ENCODE peak calls at places on chromosome 15, in eight cellular contexts. X is GM23248; O is CD8-positive, alpha-beta memory T cell; Q is tibial artery; G is NB4; A is fibroblast of villous mesenchyme; N is skeletal muscle cell; R is adipocyte. I is an unnamed sample.

GRCh38 chr15:70923311-70924080 is 30.9 kb downstream of the LRRC49 start:
- DNase-seq in X (no peak), O (no peak), Q (no peak), G (no peak), A (peak; percentile 15), N (no peak), R (peak; percentile 38), I (peak; percentile 57)

GRCh38 chr15:79418693-79419279 is 13.3 kb upstream of the MINAR1 start:
- DNase-seq in X (no peak), O (no peak), Q (no peak), G (no peak), A (no peak), N (no peak), R (no peak), I (no peak)

GRCh38 chr15:68791431-68792283 is 29.0 kb downstream of the ANP32A start:
- DNase-seq in X (no peak), O (peak; percentile 34), Q (no peak), G (no peak), A (no peak), N (no peak), R (no peak), I (no peak)

GRCh38 chr15:68561146-68561545 is 17.6 kb upstream of the CORO2B start:
- DNase-seq in X (no peak), O (no peak), Q (peak; percentile 46), G (no peak), A (no peak), N (no peak), R (no peak), I (no peak)

GRCh38 chr15:35519536-35520149 is 26.3 kb downstream of the DPH6 start:
- DNase-seq in X (peak; percentile 71), O (no peak), Q (no peak), G (peak; percentile 52), A (peak; percentile 73), N (no peak), R (peak; percentile 87), I (peak; percentile 74)

GRCh38 chr15:51332211-51333147 is 5.9 kb downstream of the CYP19A1 start:
- DNase-seq in X (peak; percentile 78), O (no peak), Q (peak; percentile 52), G (peak; percentile 54), A (no peak), N (no peak), R (peak; percentile 8), I (peak; percentile 68)

GRCh38 chr15:31160740-31161495 is 59.4 kb upstream of the TRPM1 start:
- DNase-seq in X (no peak), O (no peak), Q (no peak), G (no peak), A (no peak), N (no peak), R (no peak), I (no peak)

GRCh38 chr15:92839696-92840095 is 60.4 kb upstream of the CHD2 start:
- DNase-seq in X (no peak), O (no peak), Q (no peak), G (no peak), A (no peak), N (no peak), R (no peak), I (no peak)

GRCh38 chr15:56715220-56715619 is 18.1 kb downstream of the ZNF280D start:
- DNase-seq in X (no peak), O (no peak), Q (no peak), G (no peak), A (peak; percentile 63), N (no peak), R (no peak), I (no peak)

GRCh38 chr15:66706225-66706732 is 4.2 kb downstream of the SMAD6 start:
- DNase-seq in X (peak; percentile 59), O (no peak), Q (peak; percentile 72), G (no peak), A (no peak), N (no peak), R (no peak), I (no peak)

GRCh38 chr15:66708389-66708788 is 6.4 kb downstream of the SMAD6 start:
- DNase-seq in X (no peak), O (no peak), Q (no peak), G (no peak), A (no peak), N (no peak), R (no peak), I (no peak)

GRCh38 chr15:66705277-66705927 is 3.4 kb downstream of the SMAD6 start:
- DNase-seq in X (no peak), O (no peak), Q (no peak), G (no peak), A (no peak), N (no peak), R (no peak), I (no peak)

GRCh38 chr15:66706840-66707239 is 4.8 kb downstream of the SMAD6 start:
- DNase-seq in X (no peak), O (no peak), Q (no peak), G (no peak), A (no peak), N (no peak), R (no peak), I (no peak)

DNA sequence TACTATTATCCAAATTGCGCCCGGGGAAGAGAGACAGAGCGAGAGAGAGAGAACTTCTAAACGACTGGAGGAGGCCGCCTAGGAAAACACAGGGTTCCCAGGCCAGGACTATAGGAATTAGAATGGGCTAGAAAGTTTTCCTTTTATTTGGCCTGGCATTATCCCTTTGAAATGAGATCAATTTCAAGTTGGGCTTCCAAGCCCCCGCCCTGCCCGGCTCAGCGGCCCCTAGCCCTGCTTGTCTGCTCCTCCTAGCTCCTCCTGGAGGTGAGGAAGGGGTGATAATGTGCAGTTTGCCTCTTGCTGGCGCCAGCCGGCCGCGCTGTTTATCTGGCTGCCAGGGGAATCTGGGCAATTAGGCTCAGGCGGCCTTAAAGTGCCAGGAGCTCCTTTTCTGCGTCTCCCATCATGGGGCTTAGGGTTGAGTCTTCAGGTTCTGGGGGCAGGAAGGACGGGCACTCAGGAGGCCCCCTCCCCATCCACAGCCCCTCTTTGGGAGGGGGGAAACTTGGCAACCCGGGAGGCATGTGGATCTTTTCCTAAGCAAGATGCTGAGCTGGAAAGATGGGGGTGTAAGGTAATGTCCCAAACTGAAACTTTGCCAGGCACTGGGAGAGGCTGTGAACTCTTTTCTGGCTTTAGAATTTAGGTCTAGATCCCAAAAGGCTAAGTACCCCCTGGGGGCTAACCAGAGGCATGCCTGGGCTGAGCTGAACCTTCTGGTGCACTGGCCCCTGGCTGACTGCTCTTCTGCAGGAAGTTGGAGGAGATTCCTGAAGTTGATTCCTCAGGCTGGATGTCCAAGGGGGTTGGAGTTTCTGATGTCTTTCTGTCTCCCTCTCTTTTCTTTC is 5.5 kb downstream of the SMAD6 start:
- DNase-seq in X (peak; percentile 78), O (no peak), Q (peak; percentile 81), G (no peak), A (peak; percentile 61), N (no peak), R (peak; percentile 67), I (peak; percentile 79)
- H3K4me3 ChIP-seq in X (peak overlapping the region; percentile 81), O (no peak overlapping the region), Q (peak overlapping the region; percentile 78), G (no peak overlapping the region), A (no peak overlapping the region), N (no peak overlapping the region), R (peak overlapping the region; percentile 92), I (peak overlapping the region; percentile 78)

GRCh38 chr15:42498212-42499038 is 3.0 kb downstream of the SNAP23 start:
- DNase-seq in X (no peak), O (no peak), Q (no peak), G (no peak), A (no peak), N (no peak), R (no peak), I (no peak)

GRCh38 chr15:42493694-42494093 is 1.7 kb upstream of the SNAP23 start:
- DNase-seq in X (no peak), O (no peak), Q (no peak), G (peak; percentile 40), A (no peak), N (no peak), R (no peak), I (no peak)

GRCh38 chr15:42494998-42495360 is 455 bp upstream of the SNAP23 start:
- DNase-seq in X (peak; percentile 90), O (no peak), Q (no peak), G (no peak), A (peak; percentile 84), N (peak; percentile 27), R (peak; percentile 85), I (peak; percentile 86)

GRCh38 chr15:42491540-42492225 is 742 bp upstream of the ZNF106 start:
- DNase-seq in X (peak; percentile 56), O (no peak), Q (no peak), G (no peak), A (peak; percentile 55), N (no peak), R (peak; percentile 45), I (peak; percentile 63)

DNA sequence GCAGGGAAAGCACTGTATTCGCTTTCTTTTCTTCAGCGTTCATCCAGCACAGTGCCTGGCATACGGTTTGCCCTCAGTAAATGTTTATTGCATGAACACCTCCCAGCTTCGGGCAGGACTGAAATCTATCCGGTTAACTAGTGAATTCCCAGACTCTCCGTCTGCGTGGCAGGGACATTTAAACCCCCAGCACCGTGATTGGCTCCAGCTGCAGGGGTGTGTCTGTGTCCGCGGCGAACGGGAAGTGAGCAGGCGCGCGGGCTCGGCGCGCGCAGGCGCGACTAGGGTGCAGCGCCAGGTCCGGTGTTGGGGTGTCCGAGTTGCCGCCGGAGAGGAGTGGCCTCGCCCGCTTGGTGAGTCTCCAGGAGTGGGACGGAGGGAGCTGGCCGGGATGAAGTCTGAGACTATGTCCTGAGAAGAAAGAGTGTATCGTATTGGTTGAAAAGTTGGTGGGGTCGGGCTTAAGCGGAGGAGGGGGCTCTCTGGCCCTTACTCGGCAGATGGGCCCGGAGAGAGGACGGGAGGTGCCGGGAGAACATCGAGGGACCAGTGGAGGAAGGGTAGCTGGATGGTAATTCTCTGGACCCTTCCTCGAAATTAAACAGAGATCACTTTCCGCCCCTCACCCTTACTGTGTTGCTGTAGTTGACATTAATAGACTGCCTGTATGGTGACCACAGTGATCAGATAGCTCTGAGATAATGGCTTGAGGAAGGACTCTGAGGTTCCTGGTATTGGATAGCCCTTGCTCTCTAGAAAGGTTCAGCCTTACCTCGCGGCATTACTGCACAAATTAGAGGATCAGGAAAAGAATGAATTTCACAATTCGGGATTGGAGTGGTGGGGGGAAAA is at the start of gene SNAP23:
- DNase-seq in X (peak; percentile 98), O (peak; percentile 77), Q (peak; percentile 97), G (peak; percentile 93), A (peak; percentile 98), N (peak; percentile 91), R (peak; percentile 98), I (peak; percentile 97)
- H3K4me3 ChIP-seq in X (peak within 1 kb of the TSS; percentile 96), O (peak within 1 kb of the TSS; percentile 99), Q (peak within 1 kb of the TSS; percentile 86), G (peak within 1 kb of the TSS; percentile 97), A (peak within 1 kb of the TSS; percentile 98), N (peak within 1 kb of the TSS; percentile 83), R (peak within 1 kb of the TSS; percentile 96), I (peak within 1 kb of the TSS; percentile 76)

DNA sequence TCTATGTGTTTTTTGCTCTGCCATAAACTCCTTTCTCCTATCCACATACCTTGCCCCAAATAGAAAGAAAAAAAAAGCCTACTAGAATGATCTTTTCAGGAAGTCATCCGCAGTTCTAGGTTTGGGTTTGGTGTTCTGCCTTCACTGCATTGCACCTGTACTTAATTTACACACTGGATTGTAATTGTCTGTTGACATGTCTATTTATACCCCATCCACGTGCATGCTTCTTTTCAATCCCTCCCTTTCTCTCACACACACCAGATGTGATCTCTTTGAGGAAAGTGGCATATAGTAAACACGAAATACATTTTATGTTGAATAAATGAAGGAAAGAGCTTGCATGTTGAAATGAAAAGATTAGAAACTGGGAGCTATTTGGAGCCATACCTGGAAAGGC is 860.2 kb upstream of the SEMA6D start:
- DNase-seq in X (no peak), O (no peak), Q (no peak), G (no peak), A (no peak), N (no peak), R (no peak), I (no peak)
- H3K4me3 ChIP-seq in X (no peak overlapping the region), O (no peak overlapping the region), Q (no peak overlapping the region), G (no peak overlapping the region), A (no peak overlapping the region), N (no peak overlapping the region), R (no peak overlapping the region), I (no peak overlapping the region)

GRCh38 chr15:88605507-88606436 is 15.4 kb upstream of the AEN start:
- DNase-seq in X (peak; percentile 60), O (no peak), Q (no peak), G (peak; percentile 37), A (peak; percentile 47), N (no peak), R (peak; percentile 70), I (peak; percentile 38)
- H3K4me3 ChIP-seq in X (no peak overlapping the region), O (no peak overlapping the region), Q (no peak overlapping the region), G (no peak overlapping the region), A (no peak overlapping the region), N (no peak overlapping the region), R (peak overlapping the region; percentile 72), I (no peak overlapping the region)